ENCODE peak calls at places on chromosomes 12 and 14, in nine cellular contexts. One of them, this sample, is unnamed.
A peak's percentile ranks its signal among the peaks of the same experiment; 100 is the strongest.

GRCh38 chr14:58944226-58944769 is 244.2 kb upstream of the DAAM1 start:
- DNase-seq in H7: peak; percentile 7
- DNase-seq in H4: no peak
- DNase-seq in NCI-H146: peak; percentile 9
- DNase-seq in HTR-8/SVneo: no peak
- DNase-seq in anterior cingulate cortex: no peak
- DNase-seq in activated naive CD4-positive, alpha-beta T cell: no peak
- DNase-seq in NCI-H2029: peak; percentile 52
- DNase-seq in NCI-H1092: peak; percentile 7
- DNase-seq in this sample: no peak

GRCh38 chr14:31204593-31205534 is 2.7 kb downstream of the HECTD1 start:
- DNase-seq in NCI-H146: no peak
- DNase-seq in activated naive CD4-positive, alpha-beta T cell: no peak
- DNase-seq in H4: no peak
- DNase-seq in NCI-H1092: no peak
- DNase-seq in anterior cingulate cortex: no peak
- DNase-seq in HTR-8/SVneo: no peak
- DNase-seq in H7: no peak
- DNase-seq in NCI-H2029: no peak
- DNase-seq in this sample: no peak

GRCh38 chr14:54570651-54571415 is 3.9 kb downstream of the SAMD4A start:
- DNase-seq in NCI-H146: no peak
- DNase-seq in H4: no peak
- DNase-seq in HTR-8/SVneo: peak; percentile 73
- DNase-seq in H7: no peak
- DNase-seq in NCI-H2029: no peak
- DNase-seq in NCI-H1092: no peak
- DNase-seq in anterior cingulate cortex: no peak
- DNase-seq in activated naive CD4-positive, alpha-beta T cell: no peak
- DNase-seq in this sample: no peak

GRCh38 chr14:29810657-29811056 is 117.0 kb downstream of the PRKD1 start:
- DNase-seq in NCI-H1092: peak; percentile 81
- DNase-seq in NCI-H2029: peak; percentile 35
- DNase-seq in H7: no peak
- DNase-seq in HTR-8/SVneo: no peak
- DNase-seq in activated naive CD4-positive, alpha-beta T cell: no peak
- DNase-seq in H4: peak; percentile 6
- DNase-seq in NCI-H146: no peak
- DNase-seq in anterior cingulate cortex: no peak
- DNase-seq in this sample: no peak

GRCh38 chr14:65637780-65638179 is 225.2 kb downstream of the FUT8 start:
- DNase-seq in HTR-8/SVneo: no peak
- DNase-seq in NCI-H146: no peak
- DNase-seq in NCI-H1092: no peak
- DNase-seq in anterior cingulate cortex: no peak
- DNase-seq in H7: no peak
- DNase-seq in activated naive CD4-positive, alpha-beta T cell: no peak
- DNase-seq in NCI-H2029: no peak
- DNase-seq in H4: peak; percentile 2
- DNase-seq in this sample: no peak

GRCh38 chr12:103423061-103423473 is 72.7 kb downstream of the C12orf42 start:
- DNase-seq in H7: no peak
- DNase-seq in H4: no peak
- DNase-seq in anterior cingulate cortex: no peak
- DNase-seq in NCI-H1092: peak; percentile 74
- DNase-seq in NCI-H2029: peak; percentile 15
- DNase-seq in HTR-8/SVneo: no peak
- DNase-seq in activated naive CD4-positive, alpha-beta T cell: no peak
- DNase-seq in NCI-H146: peak; percentile 96
- DNase-seq in this sample: no peak

GRCh38 chr14:92603309-92604257 is 90.0 kb downstream of the RIN3 start:
- DNase-seq in NCI-H1092: peak; percentile 66
- DNase-seq in H7: peak; percentile 30
- DNase-seq in HTR-8/SVneo: no peak
- DNase-seq in NCI-H2029: peak; percentile 13
- DNase-seq in activated naive CD4-positive, alpha-beta T cell: peak; percentile 53
- DNase-seq in NCI-H146: peak; percentile 17
- DNase-seq in H4: peak; percentile 82
- DNase-seq in anterior cingulate cortex: peak; percentile 29
- DNase-seq in this sample: no peak

GRCh38 chr12:38875571-38876228 is 29.7 kb downstream of the CPNE8 start:
- DNase-seq in anterior cingulate cortex: no peak
- DNase-seq in NCI-H146: no peak
- DNase-seq in NCI-H1092: no peak
- DNase-seq in NCI-H2029: no peak
- DNase-seq in H7: no peak
- DNase-seq in HTR-8/SVneo: no peak
- DNase-seq in activated naive CD4-positive, alpha-beta T cell: no peak
- DNase-seq in H4: no peak
- DNase-seq in this sample: no peak

GRCh38 chr12:131210506-131211278 is 257.0 kb downstream of the ADGRD1 start:
- DNase-seq in H4: no peak
- DNase-seq in NCI-H146: no peak
- DNase-seq in NCI-H2029: no peak
- DNase-seq in H7: no peak
- DNase-seq in anterior cingulate cortex: no peak
- DNase-seq in NCI-H1092: no peak
- DNase-seq in HTR-8/SVneo: no peak
- DNase-seq in activated naive CD4-positive, alpha-beta T cell: no peak
- DNase-seq in this sample: no peak

GRCh38 chr14:64191756-64192155 is 102.4 kb downstream of the ESR2 start:
- DNase-seq in NCI-H146: no peak
- DNase-seq in H7: no peak
- DNase-seq in activated naive CD4-positive, alpha-beta T cell: no peak
- DNase-seq in anterior cingulate cortex: no peak
- DNase-seq in H4: peak; percentile 72
- DNase-seq in HTR-8/SVneo: peak; percentile 67
- DNase-seq in NCI-H2029: no peak
- DNase-seq in NCI-H1092: no peak
- DNase-seq in this sample: no peak

GRCh38 chr14:53620890-53621289 is 335.7 kb downstream of the BMP4 start:
- DNase-seq in NCI-H1092: no peak
- DNase-seq in NCI-H146: no peak
- DNase-seq in HTR-8/SVneo: no peak
- DNase-seq in H7: no peak
- DNase-seq in H4: no peak
- DNase-seq in anterior cingulate cortex: no peak
- DNase-seq in activated naive CD4-positive, alpha-beta T cell: no peak
- DNase-seq in NCI-H2029: no peak
- DNase-seq in this sample: no peak

GRCh38 chr12:13069380-13069779 is 25.2 kb downstream of the FAM234B start:
- DNase-seq in NCI-H1092: no peak
- DNase-seq in anterior cingulate cortex: no peak
- DNase-seq in activated naive CD4-positive, alpha-beta T cell: no peak
- DNase-seq in NCI-H146: no peak
- DNase-seq in H7: no peak
- DNase-seq in H4: no peak
- DNase-seq in HTR-8/SVneo: no peak
- DNase-seq in NCI-H2029: no peak
- DNase-seq in this sample: no peak

GRCh38 chr12:122081108-122081696 is 2.6 kb downstream of the MLXIP start:
- DNase-seq in activated naive CD4-positive, alpha-beta T cell: no peak
- DNase-seq in H7: no peak
- DNase-seq in NCI-H2029: no peak
- DNase-seq in H4: no peak
- DNase-seq in HTR-8/SVneo: no peak
- DNase-seq in NCI-H146: no peak
- DNase-seq in NCI-H1092: no peak
- DNase-seq in anterior cingulate cortex: no peak
- DNase-seq in this sample: peak; percentile 10

GRCh38 chr12:67795235-67795634 is 146.7 kb downstream of the DYRK2 start:
- DNase-seq in HTR-8/SVneo: no peak
- DNase-seq in NCI-H146: no peak
- DNase-seq in activated naive CD4-positive, alpha-beta T cell: no peak
- DNase-seq in anterior cingulate cortex: no peak
- DNase-seq in NCI-H2029: no peak
- DNase-seq in H4: no peak
- DNase-seq in NCI-H1092: no peak
- DNase-seq in H7: no peak
- DNase-seq in this sample: no peak

GRCh38 chr14:58297762-58298476 is 436 bp upstream of the ARID4A start:
- DNase-seq in NCI-H2029: peak; percentile 100
- DNase-seq in H4: peak; percentile 100
- DNase-seq in NCI-H146: peak; percentile 97
- DNase-seq in H7: peak; percentile 93
- DNase-seq in HTR-8/SVneo: peak; percentile 100
- DNase-seq in activated naive CD4-positive, alpha-beta T cell: peak; percentile 94
- DNase-seq in NCI-H1092: peak; percentile 100
- DNase-seq in anterior cingulate cortex: peak; percentile 99
- DNase-seq in this sample: peak; percentile 99

GRCh38 chr12:52171950-52172512 is 19.8 kb downstream of the KRT80 start:
- DNase-seq in NCI-H146: peak; percentile 79
- DNase-seq in NCI-H2029: peak; percentile 24
- DNase-seq in anterior cingulate cortex: no peak
- DNase-seq in HTR-8/SVneo: no peak
- DNase-seq in H4: peak; percentile 52
- DNase-seq in NCI-H1092: peak; percentile 2
- DNase-seq in activated naive CD4-positive, alpha-beta T cell: no peak
- DNase-seq in H7: peak; percentile 90
- DNase-seq in this sample: no peak

GRCh38 chr12:54357802-54358619 is 6.3 kb downstream of the GPR84 start:
- DNase-seq in HTR-8/SVneo: no peak
- DNase-seq in NCI-H2029: peak; percentile 71
- DNase-seq in anterior cingulate cortex: peak; percentile 28
- DNase-seq in NCI-H146: peak; percentile 69
- DNase-seq in H4: no peak
- DNase-seq in NCI-H1092: peak; percentile 53
- DNase-seq in H7: peak; percentile 52
- DNase-seq in activated naive CD4-positive, alpha-beta T cell: no peak
- DNase-seq in this sample: no peak

GRCh38 chr12:92138144-92138543 is 7.5 kb downstream of the BTG1 start:
- DNase-seq in H4: no peak
- DNase-seq in activated naive CD4-positive, alpha-beta T cell: no peak
- DNase-seq in NCI-H2029: no peak
- DNase-seq in NCI-H1092: no peak
- DNase-seq in NCI-H146: no peak
- DNase-seq in HTR-8/SVneo: no peak
- DNase-seq in anterior cingulate cortex: no peak
- DNase-seq in H7: no peak
- DNase-seq in this sample: no peak

GRCh38 chr12:49017764-49018281 is 753 bp downstream of the PRKAG1 start:
- DNase-seq in activated naive CD4-positive, alpha-beta T cell: no peak
- DNase-seq in H4: peak; percentile 24
- DNase-seq in NCI-H146: peak; percentile 47
- DNase-seq in NCI-H2029: no peak
- DNase-seq in anterior cingulate cortex: no peak
- DNase-seq in H7: no peak
- DNase-seq in NCI-H1092: no peak
- DNase-seq in HTR-8/SVneo: no peak
- DNase-seq in this sample: no peak

GRCh38 chr14:29710015-29710414 is 217.6 kb downstream of the PRKD1 start:
- DNase-seq in NCI-H1092: no peak
- DNase-seq in NCI-H2029: no peak
- DNase-seq in NCI-H146: no peak
- DNase-seq in activated naive CD4-positive, alpha-beta T cell: no peak
- DNase-seq in H7: no peak
- DNase-seq in H4: peak; percentile 6
- DNase-seq in HTR-8/SVneo: no peak
- DNase-seq in anterior cingulate cortex: no peak
- DNase-seq in this sample: no peak

GRCh38 chr12:117671734-117672133 is 297.1 kb downstream of the KSR2 start:
- DNase-seq in HTR-8/SVneo: no peak
- DNase-seq in NCI-H1092: no peak
- DNase-seq in H4: no peak
- DNase-seq in activated naive CD4-positive, alpha-beta T cell: no peak
- DNase-seq in anterior cingulate cortex: no peak
- DNase-seq in NCI-H2029: peak; percentile 17
- DNase-seq in NCI-H146: peak; percentile 30
- DNase-seq in H7: peak; percentile 83
- DNase-seq in this sample: no peak

GRCh38 chr12:13405961-13406703 is 209.6 kb downstream of the EMP1 start:
- DNase-seq in anterior cingulate cortex: no peak
- DNase-seq in H7: no peak
- DNase-seq in activated naive CD4-positive, alpha-beta T cell: no peak
- DNase-seq in NCI-H146: no peak
- DNase-seq in H4: no peak
- DNase-seq in NCI-H1092: no peak
- DNase-seq in HTR-8/SVneo: no peak
- DNase-seq in NCI-H2029: no peak
- DNase-seq in this sample: no peak

GRCh38 chr14:102593841-102594170 is 1.4 kb downstream of the RCOR1 start:
- DNase-seq in H4: no peak
- DNase-seq in H7: no peak
- DNase-seq in HTR-8/SVneo: no peak
- DNase-seq in NCI-H2029: no peak
- DNase-seq in NCI-H146: no peak
- DNase-seq in NCI-H1092: no peak
- DNase-seq in activated naive CD4-positive, alpha-beta T cell: no peak
- DNase-seq in anterior cingulate cortex: no peak
- DNase-seq in this sample: no peak

GRCh38 chr12:31369712-31370521 is 44.0 kb upstream of the SINHCAF start:
- DNase-seq in H4: no peak
- DNase-seq in anterior cingulate cortex: no peak
- DNase-seq in activated naive CD4-positive, alpha-beta T cell: no peak
- DNase-seq in NCI-H146: peak; percentile 48
- DNase-seq in NCI-H1092: no peak
- DNase-seq in H7: peak; percentile 24
- DNase-seq in HTR-8/SVneo: no peak
- DNase-seq in NCI-H2029: peak; percentile 42
- DNase-seq in this sample: no peak

GRCh38 chr12:11880424-11880823 is 190.3 kb upstream of the BCL2L14 start:
- DNase-seq in NCI-H2029: no peak
- DNase-seq in H7: no peak
- DNase-seq in HTR-8/SVneo: no peak
- DNase-seq in NCI-H146: no peak
- DNase-seq in NCI-H1092: no peak
- DNase-seq in H4: no peak
- DNase-seq in activated naive CD4-positive, alpha-beta T cell: no peak
- DNase-seq in anterior cingulate cortex: no peak
- DNase-seq in this sample: no peak

GRCh38 chr12:92432724-92433281 is 270.0 kb upstream of the PLEKHG7 start:
- DNase-seq in NCI-H2029: no peak
- DNase-seq in activated naive CD4-positive, alpha-beta T cell: no peak
- DNase-seq in H7: no peak
- DNase-seq in anterior cingulate cortex: no peak
- DNase-seq in NCI-H1092: no peak
- DNase-seq in H4: no peak
- DNase-seq in NCI-H146: no peak
- DNase-seq in HTR-8/SVneo: no peak
- DNase-seq in this sample: no peak

GRCh38 chr14:66539034-66539433 is 31.1 kb downstream of the GPHN start:
- DNase-seq in anterior cingulate cortex: no peak
- DNase-seq in H4: no peak
- DNase-seq in NCI-H1092: no peak
- DNase-seq in HTR-8/SVneo: no peak
- DNase-seq in activated naive CD4-positive, alpha-beta T cell: no peak
- DNase-seq in H7: no peak
- DNase-seq in NCI-H2029: no peak
- DNase-seq in NCI-H146: no peak
- DNase-seq in this sample: no peak

GRCh38 chr12:81257952-81258551 is 180.2 kb downstream of the ACSS3 start:
- DNase-seq in H7: no peak
- DNase-seq in NCI-H2029: peak; percentile 31
- DNase-seq in NCI-H146: peak; percentile 83
- DNase-seq in anterior cingulate cortex: no peak
- DNase-seq in NCI-H1092: peak; percentile 49
- DNase-seq in HTR-8/SVneo: peak; percentile 7
- DNase-seq in H4: peak; percentile 48
- DNase-seq in activated naive CD4-positive, alpha-beta T cell: no peak
- DNase-seq in this sample: no peak

GRCh38 chr12:53122961-53123468 is 19.7 kb downstream of the SOAT2 start:
- DNase-seq in H7: peak; percentile 19
- DNase-seq in NCI-H2029: peak; percentile 42
- DNase-seq in activated naive CD4-positive, alpha-beta T cell: no peak
- DNase-seq in HTR-8/SVneo: peak; percentile 45
- DNase-seq in H4: no peak
- DNase-seq in anterior cingulate cortex: no peak
- DNase-seq in NCI-H146: no peak
- DNase-seq in NCI-H1092: no peak
- DNase-seq in this sample: no peak

GRCh38 chr12:122123051-122123760 is 44.6 kb downstream of the MLXIP start:
- DNase-seq in activated naive CD4-positive, alpha-beta T cell: peak; percentile 60
- DNase-seq in anterior cingulate cortex: peak; percentile 57
- DNase-seq in NCI-H146: peak; percentile 59
- DNase-seq in H7: peak; percentile 93
- DNase-seq in H4: peak; percentile 48
- DNase-seq in NCI-H1092: peak; percentile 37
- DNase-seq in NCI-H2029: peak; percentile 49
- DNase-seq in HTR-8/SVneo: peak; percentile 71
- DNase-seq in this sample: peak; percentile 50

GRCh38 chr12:321606-322326 is 59.1 kb upstream of the SLC6A13 start:
- DNase-seq in NCI-H146: no peak
- DNase-seq in HTR-8/SVneo: peak; percentile 19
- DNase-seq in activated naive CD4-positive, alpha-beta T cell: no peak
- DNase-seq in H4: no peak
- DNase-seq in NCI-H2029: no peak
- DNase-seq in H7: no peak
- DNase-seq in anterior cingulate cortex: no peak
- DNase-seq in NCI-H1092: no peak
- DNase-seq in this sample: no peak

This sample was measured in substantia nigra.